ENCODE peak calls at places on chromosomes 1 and 21, in six cellular contexts. One of them, this sample, is unnamed.

GRCh38 chr1:25806418-25806817 is 6.4 kb downstream of the SELENON start:
- DNase-seq in neuronal stem cell: no peak
- DNase-seq in H1: no peak
- DNase-seq in H9: no peak
- DNase-seq in IMR-90: peak; percentile 71
- DNase-seq in mesenchymal stem cell: no peak
- DNase-seq in this sample: no peak

GRCh38 chr21:42777757-42778344 is 101.5 kb downstream of the WDR4 start:
- DNase-seq in neuronal stem cell: no peak
- DNase-seq in H1: no peak
- DNase-seq in H9: no peak
- DNase-seq in IMR-90: no peak
- DNase-seq in mesenchymal stem cell: no peak
- DNase-seq in this sample: peak; percentile 19

GRCh38 chr1:85339089-85339488 is 62.7 kb upstream of the BCL10 start:
- DNase-seq in neuronal stem cell: no peak
- DNase-seq in H1: no peak
- DNase-seq in H9: no peak
- DNase-seq in IMR-90: peak; percentile 76
- DNase-seq in mesenchymal stem cell: peak; percentile 32
- DNase-seq in this sample: peak; percentile 14

GRCh38 chr1:6259491-6260362 is 1.2 kb downstream of the GPR153 start:
- DNase-seq in neuronal stem cell: no peak
- DNase-seq in H1: peak; percentile 91
- DNase-seq in H9: peak; percentile 87
- DNase-seq in IMR-90: peak; percentile 72
- DNase-seq in mesenchymal stem cell: peak; percentile 82
- DNase-seq in this sample: peak; percentile 82

GRCh38 chr1:79737193-79737592 is 730.7 kb upstream of the ADGRL4 start:
- DNase-seq in neuronal stem cell: no peak
- DNase-seq in H1: no peak
- DNase-seq in H9: no peak
- DNase-seq in IMR-90: no peak
- DNase-seq in mesenchymal stem cell: no peak
- DNase-seq in this sample: no peak

GRCh38 chr1:81834921-81835698 is 34.4 kb downstream of the ADGRL2 start:
- DNase-seq in neuronal stem cell: no peak
- DNase-seq in H1: no peak
- DNase-seq in H9: no peak
- DNase-seq in IMR-90: peak; percentile 46
- DNase-seq in mesenchymal stem cell: peak; percentile 47
- DNase-seq in this sample: no peak

GRCh38 chr1:213135572-213135971 is 84.5 kb downstream of the RPS6KC1 start:
- DNase-seq in neuronal stem cell: no peak
- DNase-seq in H1: no peak
- DNase-seq in H9: no peak
- DNase-seq in IMR-90: peak; percentile 50
- DNase-seq in mesenchymal stem cell: peak; percentile 11
- DNase-seq in this sample: no peak

GRCh38 chr1:87279966-87280535 is 48.6 kb upstream of the LMO4 start:
- DNase-seq in neuronal stem cell: no peak
- DNase-seq in H1: no peak
- DNase-seq in H9: no peak
- DNase-seq in IMR-90: peak; percentile 16
- DNase-seq in mesenchymal stem cell: peak; percentile 5
- DNase-seq in this sample: no peak

GRCh38 chr1:237470712-237471310 is 419.9 kb downstream of the ZP4 start:
- DNase-seq in neuronal stem cell: no peak
- DNase-seq in H1: no peak
- DNase-seq in H9: peak; percentile 39
- DNase-seq in IMR-90: no peak
- DNase-seq in mesenchymal stem cell: no peak
- DNase-seq in this sample: no peak

GRCh38 chr1:149978547-149979023 is 31.9 kb downstream of the OTUD7B start:
- DNase-seq in neuronal stem cell: no peak
- DNase-seq in H1: no peak
- DNase-seq in H9: no peak
- DNase-seq in IMR-90: no peak
- DNase-seq in mesenchymal stem cell: no peak
- DNase-seq in this sample: no peak

GRCh38 chr1:145785481-145785880 is 38.4 kb downstream of the RNF115 start:
- DNase-seq in neuronal stem cell: no peak
- DNase-seq in H1: no peak
- DNase-seq in H9: no peak
- DNase-seq in IMR-90: peak; percentile 16
- DNase-seq in mesenchymal stem cell: peak; percentile 20
- DNase-seq in this sample: no peak

GRCh38 chr21:46141767-46142580 is 13.4 kb downstream of the FTCD start:
- DNase-seq in neuronal stem cell: no peak
- DNase-seq in H1: no peak
- DNase-seq in H9: no peak
- DNase-seq in IMR-90: no peak
- DNase-seq in mesenchymal stem cell: no peak
- DNase-seq in this sample: no peak

GRCh38 chr1:27349784-27350672 is 8.2 kb downstream of the SYTL1 start:
- DNase-seq in neuronal stem cell: peak; percentile 60
- DNase-seq in H1: peak; percentile 83
- DNase-seq in H9: peak; percentile 87
- DNase-seq in IMR-90: peak; percentile 60
- DNase-seq in mesenchymal stem cell: peak; percentile 68
- DNase-seq in this sample: peak; percentile 40

GRCh38 chr1:221100196-221100950 is 221.1 kb downstream of the HLX start:
- DNase-seq in neuronal stem cell: no peak
- DNase-seq in H1: no peak
- DNase-seq in H9: no peak
- DNase-seq in IMR-90: peak; percentile 86
- DNase-seq in mesenchymal stem cell: peak; percentile 93
- DNase-seq in this sample: peak; percentile 43

GRCh38 chr1:4000811-4001251 is 100.8 kb upstream of the C1orf174 start:
- DNase-seq in neuronal stem cell: no peak
- DNase-seq in H1: no peak
- DNase-seq in H9: peak; percentile 23
- DNase-seq in IMR-90: no peak
- DNase-seq in mesenchymal stem cell: no peak
- DNase-seq in this sample: peak; percentile 3

GRCh38 chr1:186605762-186606350 is 74.4 kb downstream of the PTGS2 start:
- DNase-seq in neuronal stem cell: peak; percentile 50
- DNase-seq in H1: peak; percentile 63
- DNase-seq in H9: peak; percentile 79
- DNase-seq in IMR-90: peak; percentile 59
- DNase-seq in mesenchymal stem cell: peak; percentile 71
- DNase-seq in this sample: peak; percentile 9

GRCh38 chr1:217969428-217969827 is 315.7 kb upstream of the RRP15 start:
- DNase-seq in neuronal stem cell: no peak
- DNase-seq in H1: no peak
- DNase-seq in H9: no peak
- DNase-seq in IMR-90: no peak
- DNase-seq in mesenchymal stem cell: no peak
- DNase-seq in this sample: no peak

GRCh38 chr1:205232122-205232820 is 4.5 kb downstream of the TMCC2 start:
- DNase-seq in neuronal stem cell: no peak
- DNase-seq in H1: no peak
- DNase-seq in H9: no peak
- DNase-seq in IMR-90: no peak
- DNase-seq in mesenchymal stem cell: no peak
- DNase-seq in this sample: no peak

GRCh38 chr1:214989341-214989740 is 93.2 kb upstream of the KCNK2 start:
- DNase-seq in neuronal stem cell: no peak
- DNase-seq in H1: no peak
- DNase-seq in H9: no peak
- DNase-seq in IMR-90: peak; percentile 83
- DNase-seq in mesenchymal stem cell: no peak
- DNase-seq in this sample: no peak

GRCh38 chr1:248686815-248687214 is 15.8 kb downstream of the OR14I1 start:
- DNase-seq in neuronal stem cell: no peak
- DNase-seq in H1: no peak
- DNase-seq in H9: no peak
- DNase-seq in IMR-90: no peak
- DNase-seq in mesenchymal stem cell: no peak
- DNase-seq in this sample: peak; percentile 58

GRCh38 chr1:226816585-226816984 is 53.8 kb upstream of the PSEN2 start:
- DNase-seq in neuronal stem cell: no peak
- DNase-seq in H1: no peak
- DNase-seq in H9: no peak
- DNase-seq in IMR-90: peak; percentile 84
- DNase-seq in mesenchymal stem cell: peak; percentile 82
- DNase-seq in this sample: no peak

GRCh38 chr1:25140073-25140797 is 92.1 kb downstream of the SYF2 start:
- DNase-seq in neuronal stem cell: no peak
- DNase-seq in H1: peak; percentile 44
- DNase-seq in H9: no peak
- DNase-seq in IMR-90: no peak
- DNase-seq in mesenchymal stem cell: no peak
- DNase-seq in this sample: peak; percentile 36

GRCh38 chr1:157217486-157217885 is 79.3 kb upstream of the ETV3 start:
- DNase-seq in neuronal stem cell: no peak
- DNase-seq in H1: no peak
- DNase-seq in H9: no peak
- DNase-seq in IMR-90: no peak
- DNase-seq in mesenchymal stem cell: no peak
- DNase-seq in this sample: no peak

GRCh38 chr1:52367272-52367671 is 1.3 kb upstream of the CC2D1B start:
- DNase-seq in neuronal stem cell: no peak
- DNase-seq in H1: no peak
- DNase-seq in H9: no peak
- DNase-seq in IMR-90: no peak
- DNase-seq in mesenchymal stem cell: no peak
- DNase-seq in this sample: no peak

GRCh38 chr1:205972081-205972480 is 28.8 kb upstream of the SLC26A9 start:
- DNase-seq in neuronal stem cell: no peak
- DNase-seq in H1: no peak
- DNase-seq in H9: no peak
- DNase-seq in IMR-90: no peak
- DNase-seq in mesenchymal stem cell: no peak
- DNase-seq in this sample: no peak

GRCh38 chr1:10823000-10823401 is 26.6 kb upstream of the CASZ1 start:
- DNase-seq in neuronal stem cell: no peak
- DNase-seq in H1: no peak
- DNase-seq in H9: no peak
- DNase-seq in IMR-90: no peak
- DNase-seq in mesenchymal stem cell: no peak
- DNase-seq in this sample: no peak

GRCh38 chr21:45699251-45699942 is 55.9 kb downstream of the PCBP3 start:
- DNase-seq in neuronal stem cell: no peak
- DNase-seq in H1: no peak
- DNase-seq in H9: no peak
- DNase-seq in IMR-90: no peak
- DNase-seq in mesenchymal stem cell: no peak
- DNase-seq in this sample: no peak

GRCh38 chr1:95236784-95237575 is 3.0 kb downstream of the RWDD3 start:
- DNase-seq in neuronal stem cell: no peak
- DNase-seq in H1: no peak
- DNase-seq in H9: no peak
- DNase-seq in IMR-90: peak; percentile 47
- DNase-seq in mesenchymal stem cell: no peak
- DNase-seq in this sample: no peak

GRCh38 chr1:95232646-95233320 is 1.2 kb upstream of the RWDD3 start:
- DNase-seq in neuronal stem cell: no peak
- DNase-seq in H1: no peak
- DNase-seq in H9: no peak
- DNase-seq in IMR-90: peak; percentile 61
- DNase-seq in mesenchymal stem cell: no peak
- DNase-seq in this sample: no peak

GRCh38 chr1:95233321-95233736 is 681 bp upstream of the RWDD3 start:
- DNase-seq in neuronal stem cell: peak; percentile 23
- DNase-seq in H1: peak; percentile 59
- DNase-seq in H9: no peak
- DNase-seq in IMR-90: peak; percentile 21
- DNase-seq in mesenchymal stem cell: peak; percentile 47
- DNase-seq in this sample: peak; percentile 5

GRCh38 chr1:95230768-95231191 is 3.2 kb upstream of the RWDD3 start:
- DNase-seq in neuronal stem cell: no peak
- DNase-seq in H1: no peak
- DNase-seq in H9: no peak
- DNase-seq in IMR-90: no peak
- DNase-seq in mesenchymal stem cell: no peak
- DNase-seq in this sample: no peak

GRCh38 chr1:95233737-95234493 is at the start of gene RWDD3:
- DNase-seq in neuronal stem cell: peak; percentile 88
- DNase-seq in H1: peak; percentile 96
- DNase-seq in H9: peak; percentile 94
- DNase-seq in IMR-90: peak; percentile 82
- DNase-seq in mesenchymal stem cell: peak; percentile 88
- DNase-seq in this sample: peak; percentile 84
- H3K23ac ChIP-seq in neuronal stem cell: peak within 1 kb of the TSS; percentile 96
- H3K23ac ChIP-seq in H1: peak within 1 kb of the TSS; percentile 53
- H3K23ac ChIP-seq in H9: no peak within 1 kb of the TSS
- H3K23ac ChIP-seq in IMR-90: peak within 1 kb of the TSS; percentile 84
- H3K23ac ChIP-seq in mesenchymal stem cell: peak within 1 kb of the TSS; percentile 25
- H3K23ac ChIP-seq in this sample: no peak within 1 kb of the TSS

DNA sequence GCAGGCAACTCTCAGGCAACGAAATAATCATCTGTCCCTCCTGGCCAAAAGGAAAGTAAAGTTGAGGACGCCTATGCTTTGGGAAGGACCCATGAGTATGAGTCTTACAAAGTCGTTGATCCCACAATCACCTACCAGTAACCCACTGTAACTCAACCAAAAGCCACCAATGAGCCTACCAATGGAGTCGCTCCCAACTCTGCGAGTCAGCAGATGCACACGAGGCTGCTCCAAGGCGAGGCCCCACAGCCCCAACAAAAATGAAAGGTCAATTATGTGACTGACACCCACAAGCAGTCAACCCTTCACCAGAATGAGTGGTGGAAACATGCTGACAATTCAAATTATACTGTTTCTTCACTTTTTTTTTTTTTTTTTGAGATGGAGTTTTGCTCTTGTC is 12.0 kb downstream of the SETD4 start:
- DNase-seq in neuronal stem cell: no peak
- DNase-seq in H1: no peak
- DNase-seq in H9: no peak
- DNase-seq in IMR-90: no peak
- DNase-seq in mesenchymal stem cell: no peak
- DNase-seq in this sample: no peak
- H3K14ac ChIP-seq in neuronal stem cell: no peak overlapping the region
- H3K14ac ChIP-seq in H1: no peak overlapping the region
- H3K14ac ChIP-seq in H9: no peak overlapping the region
- H3K14ac ChIP-seq in IMR-90: no peak overlapping the region
- H3K14ac ChIP-seq in mesenchymal stem cell: no peak overlapping the region
- H3K14ac ChIP-seq in this sample: no peak overlapping the region

DNA sequence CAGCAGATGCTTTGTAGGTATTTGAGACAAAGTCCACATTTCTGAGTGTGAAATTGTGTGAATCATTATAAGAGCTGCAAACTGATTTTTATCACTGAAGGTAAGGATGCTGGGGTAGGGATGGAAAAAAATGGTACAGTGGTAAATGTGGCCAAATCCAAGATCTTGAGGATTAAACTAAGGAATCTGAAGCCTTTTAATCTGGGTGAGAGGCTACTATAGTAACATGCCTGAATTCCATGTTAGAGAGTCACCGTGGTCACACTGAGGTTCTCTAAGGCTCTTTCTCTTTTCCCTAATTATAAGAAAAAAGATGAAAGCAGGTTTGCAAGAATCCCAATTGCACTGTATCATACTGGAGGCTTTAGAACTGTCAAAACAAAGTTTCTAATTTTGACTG is 17.6 kb downstream of the PTGER3 start:
- DNase-seq in neuronal stem cell: no peak
- DNase-seq in H1: no peak
- DNase-seq in H9: no peak
- DNase-seq in IMR-90: no peak
- DNase-seq in mesenchymal stem cell: no peak
- DNase-seq in this sample: peak; percentile 91
- H4K8ac ChIP-seq in neuronal stem cell: no peak overlapping the region
- H4K8ac ChIP-seq in H1: no peak overlapping the region
- H4K8ac ChIP-seq in H9: no peak overlapping the region
- H4K8ac ChIP-seq in IMR-90: no peak overlapping the region
- H4K8ac ChIP-seq in mesenchymal stem cell: no peak overlapping the region
- H4K8ac ChIP-seq in this sample: no peak overlapping the region

GRCh38 chr1:176206006-176206960 is 803 bp downstream of the COP1 start:
- DNase-seq in neuronal stem cell: peak; percentile 48
- DNase-seq in H1: no peak
- DNase-seq in H9: peak; percentile 70
- DNase-seq in IMR-90: peak; percentile 29
- DNase-seq in mesenchymal stem cell: peak; percentile 70
- DNase-seq in this sample: peak; percentile 30
- H3K23ac ChIP-seq in neuronal stem cell: peak overlapping the region; percentile 85
- H3K23ac ChIP-seq in H1: no peak overlapping the region
- H3K23ac ChIP-seq in H9: no peak overlapping the region
- H3K23ac ChIP-seq in IMR-90: peak overlapping the region; percentile 82
- H3K23ac ChIP-seq in mesenchymal stem cell: no peak overlapping the region
- H3K23ac ChIP-seq in this sample: no peak overlapping the region

This sample was measured in trophoblast cell.